ENCODE peak calls at places on chromosomes 16 and 17, in nine cellular contexts. E is SK-N-SH, J is OCI-LY7, D is neural progenitor cell, O is PC-3, P is HCT116, U is GM23248, M is hepatocyte, C is MM.1S. T is an unnamed sample.

GRCh38 chr17:12644623-12645022 is 21.1 kb upstream of the MYOCD start:
- DNase-seq in O (no peak), J (no peak), D (no peak), M (no peak), E (no peak), U (no peak), C (no peak), P (no peak), T (peak)

GRCh38 chr17:31073411-31073810 is 21.4 kb upstream of the NF1 start:
- DNase-seq in D (no peak), J (no peak), O (no peak), U (no peak), P (no peak), C (no peak), M (peak), E (no peak), T (no peak)

GRCh38 chr17:80195671-80196529 is 24.2 kb downstream of the SGSH start:
- DNase-seq in E (peak), C (peak), M (no peak), O (peak), P (no peak), J (peak), D (peak), U (peak), T (peak)

GRCh38 chr17:15431766-15432165 is 35.7 kb downstream of the CDRT4 start:
- DNase-seq in E (no peak), D (no peak), M (no peak), C (no peak), J (no peak), O (no peak), U (no peak), P (no peak), T (no peak)

GRCh38 chr17:31678431-31678830 is 180.6 kb downstream of the COPRS start:
- DNase-seq in P (no peak), U (peak), O (peak), M (no peak), C (no peak), D (no peak), J (no peak), E (no peak), T (no peak)

GRCh38 chr17:17235212-17236174 is 1.5 kb downstream of the FLCN start:
- DNase-seq in C (no peak), E (no peak), M (peak), J (no peak), U (peak), P (no peak), O (peak), D (no peak), T (no peak)

GRCh38 chr17:74549343-74549742 is 3.4 kb upstream of the CD300C start:
- DNase-seq in M (no peak), D (no peak), U (no peak), C (no peak), P (no peak), E (no peak), J (no peak), O (no peak), T (no peak)

GRCh38 chr17:801660-802059 is 19.5 kb downstream of the MRM3 start:
- DNase-seq in P (no peak), E (no peak), U (no peak), C (no peak), D (no peak), J (no peak), M (no peak), O (no peak), T (no peak)

GRCh38 chr16:72837846-72838661 is 209.9 kb downstream of the ZFHX3 start:
- DNase-seq in C (no peak), J (no peak), M (no peak), D (peak), U (no peak), P (no peak), E (no peak), O (no peak), T (peak)

GRCh38 chr17:39593371-39593770 is 14.3 kb downstream of the NEUROD2 start:
- DNase-seq in J (no peak), E (no peak), D (no peak), U (no peak), P (no peak), C (no peak), M (no peak), O (no peak), T (no peak)

GRCh38 chr16:77273815-77274214 is 74.6 kb downstream of the SYCE1L start:
- DNase-seq in J (no peak), O (peak), E (no peak), M (no peak), U (no peak), P (no peak), C (no peak), D (no peak), T (peak)

GRCh38 chr16:67668495-67669157 is 2.0 kb downstream of the C16orf86 start:
- DNase-seq in C (no peak), M (no peak), U (peak), J (peak), P (no peak), O (no peak), D (no peak), E (no peak), T (no peak)

GRCh38 chr16:54460254-54460860 is 173.8 kb upstream of the IRX3 start:
- DNase-seq in J (no peak), U (peak), M (no peak), D (no peak), E (no peak), O (no peak), C (no peak), P (no peak), T (no peak)

GRCh38 chr17:78765821-78766220 is 16.3 kb downstream of the CYTH1 start:
- DNase-seq in O (no peak), D (no peak), U (no peak), E (no peak), M (no peak), J (no peak), P (no peak), C (no peak), T (no peak)

GRCh38 chr17:1473841-1474240 is 17.8 kb upstream of the CRK start:
- DNase-seq in U (no peak), P (no peak), C (no peak), E (no peak), O (no peak), D (no peak), J (no peak), M (no peak), T (no peak)

GRCh38 chr17:44916781-44917241 is 1.5 kb upstream of the GFAP start:
- DNase-seq in P (no peak), J (no peak), U (peak), D (no peak), C (no peak), M (peak), O (peak), E (peak), T (no peak)

GRCh38 chr16:10090816-10091215 is 91.4 kb downstream of the GRIN2A start:
- DNase-seq in O (peak), E (no peak), C (no peak), P (no peak), J (no peak), D (no peak), M (no peak), U (peak), T (no peak)

GRCh38 chr16:19137201-19137601 is 23.4 kb downstream of the ITPRIPL2 start:
- DNase-seq in C (no peak), D (no peak), U (peak), J (no peak), O (peak), P (no peak), E (no peak), M (no peak), T (no peak)

GRCh38 chr16:19140392-19140791 is 26.6 kb downstream of the ITPRIPL2 start:
- DNase-seq in M (no peak), D (no peak), O (no peak), C (no peak), P (no peak), J (no peak), E (no peak), U (no peak), T (no peak)

GRCh38 chr16:19139436-19140091 is 25.8 kb downstream of the ITPRIPL2 start:
- DNase-seq in P (no peak), J (no peak), D (no peak), C (no peak), O (no peak), M (no peak), E (no peak), U (no peak), T (no peak)

GRCh38 chr16:19137621-19138128 is 23.9 kb downstream of the ITPRIPL2 start:
- DNase-seq in E (no peak), U (no peak), M (no peak), O (no peak), C (no peak), D (no peak), J (no peak), P (no peak), T (no peak)

GRCh38 chr16:19138601-19139000 is 24.8 kb downstream of the ITPRIPL2 start:
- DNase-seq in O (peak), E (peak), D (no peak), J (no peak), U (peak), M (peak), C (no peak), P (no peak), T (peak)
- TF ChIP-seq EZH2phosphoT487 in O (no peak), E (no peak), D (no peak), J (no peak), U (no peak), M (no peak), C (no peak), P (no peak), T (no peak)

GRCh38 chr17:10071141-10071540 is 127.3 kb downstream of the GAS7 start:
- DNase-seq in M (no peak), J (no peak), P (no peak), O (no peak), E (no peak), U (peak), C (no peak), D (no peak), T (no peak)
- TF ChIP-seq EZH2phosphoT487 in M (no peak), J (no peak), P (no peak), O (no peak), E (no peak), U (no peak), C (no peak), D (no peak), T (no peak)

GRCh38 chr17:28346746-28347246 is 10.5 kb downstream of the POLDIP2 start:
- DNase-seq in M (peak), O (no peak), D (peak), P (no peak), U (no peak), E (peak), J (no peak), C (no peak), T (peak)
- TF ChIP-seq EZH2phosphoT487 in M (no peak), O (no peak), D (no peak), P (no peak), U (no peak), E (no peak), J (no peak), C (no peak), T (no peak)

GRCh38 chr16:47492428-47493357 is 31.6 kb downstream of the PHKB start:
- DNase-seq in U (peak), D (no peak), C (no peak), M (peak), J (peak), O (no peak), P (no peak), E (no peak), T (peak)
- TF ChIP-seq EZH2phosphoT487 in U (no peak), D (no peak), C (no peak), M (no peak), J (no peak), O (no peak), P (no peak), E (no peak), T (no peak)

DNA sequence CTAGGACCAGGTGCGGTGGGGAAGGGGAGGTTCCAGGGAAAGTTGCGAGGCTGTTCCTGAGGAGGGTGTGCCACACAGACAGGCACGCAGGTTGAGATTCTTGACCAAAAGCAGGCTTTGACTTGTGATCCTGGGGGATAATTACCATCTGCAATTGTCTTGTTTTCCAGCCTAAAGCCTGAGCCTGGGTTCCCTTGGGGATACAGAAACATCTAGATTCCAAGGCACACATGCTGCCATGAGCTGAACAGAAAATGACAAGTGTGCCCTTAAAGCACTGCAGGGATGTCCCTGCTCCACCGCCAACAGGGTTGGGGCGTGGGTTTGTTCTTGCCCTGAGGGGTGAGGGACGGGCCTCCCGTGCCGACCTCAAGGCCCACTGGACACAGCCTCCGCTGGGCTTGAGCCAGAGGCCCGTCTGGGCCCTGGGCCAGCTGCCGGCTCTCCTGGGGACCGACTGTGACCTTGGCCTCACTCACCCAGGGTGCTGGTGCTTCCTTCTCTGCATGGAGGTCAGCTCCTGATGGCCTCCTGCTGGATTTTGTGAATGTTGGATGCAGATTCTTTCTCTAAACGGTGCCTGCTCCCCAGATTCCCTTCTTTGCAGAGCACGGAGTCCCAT is 14.0 kb downstream of the CA5A start:
- DNase-seq in O (no peak), J (no peak), P (no peak), D (no peak), C (no peak), M (no peak), U (no peak), E (peak), T (no peak)
- TF ChIP-seq EZH2phosphoT487 in O (no peak), J (no peak), P (no peak), D (no peak), C (no peak), M (no peak), U (no peak), E (no peak), T (no peak)

GRCh38 chr17:10646393-10646990 is 10.6 kb downstream of the MYH3 start:
- DNase-seq in P (peak), O (peak), D (peak), M (peak), U (peak), C (peak), J (peak), E (peak), T (peak)
- TF ChIP-seq EZH2phosphoT487 in P (no peak), O (no peak), D (no peak), M (no peak), U (no peak), C (no peak), J (no peak), E (no peak), T (no peak)